ENCODE peak calls at places on chromosomes 12 and 14, in seven cellular contexts. L is brain pericyte; M is T-helper 9 cell; A is mucosa of gallbladder; V is fibroblast of pulmonary artery; N is CD4-positive, alpha-beta memory T cell; J is dorsolateral prefrontal cortex. G is an unnamed sample.

GRCh38 chr12:46915082-46915481 is 89.3 kb upstream of the SLC38A4 start:
- DNase-seq in J (no peak), M (no peak), N (no peak), V (peak; percentile 56), L (no peak), A (no peak), G (no peak)

GRCh38 chr14:62162998-62163589 is 400.9 kb downstream of the SNAPC1 start:
- DNase-seq in L (no peak), A (peak; percentile 15), V (peak; percentile 67), J (no peak), M (no peak), N (no peak), G (peak; percentile 28)

GRCh38 chr12:50065726-50066310 is 8.4 kb downstream of the ASIC1 start:
- DNase-seq in V (no peak), J (no peak), A (no peak), N (no peak), L (no peak), M (no peak), G (no peak)

GRCh38 chr12:19597304-19598066 is 158.2 kb downstream of the AEBP2 start:
- DNase-seq in L (no peak), N (no peak), V (no peak), A (no peak), J (no peak), M (no peak), G (no peak)

GRCh38 chr12:94265521-94265920 is 117.1 kb downstream of the PLXNC1 start:
- DNase-seq in A (no peak), M (no peak), N (no peak), L (no peak), V (no peak), J (no peak), G (no peak)

GRCh38 chr14:91416744-91417133 is 881 bp downstream of the CCDC88C start:
- DNase-seq in M (no peak), V (no peak), L (no peak), N (no peak), J (no peak), A (no peak), G (no peak)

GRCh38 chr14:71659165-71659564 is 273.1 kb upstream of the RGS6 start:
- DNase-seq in N (no peak), V (peak; percentile 34), A (no peak), M (no peak), L (no peak), J (no peak), G (peak; percentile 90)

GRCh38 chr12:84760091-84760490 is 152.5 kb downstream of the SLC6A15 start:
- DNase-seq in M (no peak), A (no peak), J (no peak), N (no peak), V (no peak), L (no peak), G (no peak)

GRCh38 chr12:71727958-71728357 is 26.7 kb upstream of the RAB21 start:
- DNase-seq in J (no peak), V (no peak), M (no peak), L (no peak), N (no peak), A (no peak), G (no peak)

GRCh38 chr12:109727746-109728726 is 14.4 kb downstream of the FAM222A start:
- DNase-seq in L (no peak), A (no peak), N (no peak), M (no peak), J (peak; percentile 11), V (no peak), G (no peak)

GRCh38 chr14:75877292-75877691 is 104.5 kb downstream of the TGFB3 start:
- DNase-seq in N (no peak), J (no peak), A (peak; percentile 22), V (peak; percentile 91), M (no peak), L (no peak), G (no peak)

G was measured in dermis microvascular lymphatic vessel endothelial cell.